ENCODE peak calls at places on chromosomes 16 and 17, in five cellular contexts. V, H, W, Q and L are unnamed samples. For H3K4me1, the result is how much of the 10 kb centered on the place peaks cover.

GRCh38 chr17:36136439-36136838 is 32.8 kb downstream of the CCL4 start:
- DNase-seq in V (no peak), H (no peak), W (no peak), Q (no peak), L (no peak)

GRCh38 chr16:12010388-12011251 is 34.1 kb downstream of the SNX29 start:
- DNase-seq in V (no peak), H (no peak), W (peak), Q (no peak), L (no peak)

GRCh38 chr17:80195671-80196529 is 24.2 kb downstream of the SGSH start:
- DNase-seq in V (no peak), H (no peak), W (no peak), Q (no peak), L (no peak)

GRCh38 chr17:48351916-48352332 is 78.1 kb downstream of the SKAP1 start:
- DNase-seq in V (no peak), H (no peak), W (no peak), Q (no peak), L (no peak)

GRCh38 chr17:1193300-1193699 is 13.5 kb upstream of the ABR start:
- DNase-seq in V (no peak), H (no peak), W (no peak), Q (no peak), L (no peak)

GRCh38 chr17:2707721-2708584 is 3.6 kb downstream of the CLUH start:
- DNase-seq in V (peak), H (peak), W (no peak), Q (no peak), L (no peak)

GRCh38 chr17:7618608-7619007 is 3.9 kb upstream of the FXR2 start:
- DNase-seq in V (no peak), H (no peak), W (no peak), Q (no peak), L (no peak)

GRCh38 chr17:27038676-27039075 is 255.2 kb upstream of the WSB1 start:
- DNase-seq in V (no peak), H (no peak), W (no peak), Q (no peak), L (no peak)

GRCh38 chr16:84484579-84485254 is 19.7 kb downstream of the MEAK7 start:
- DNase-seq in V (peak), H (no peak), W (peak), Q (peak), L (peak)

GRCh38 chr16:23327836-23328235 is 25.7 kb downstream of the SCNN1B start:
- DNase-seq in V (no peak), H (no peak), W (no peak), Q (no peak), L (no peak)

GRCh38 chr17:292016-292415 is 60.6 kb downstream of the RPH3AL start:
- DNase-seq in V (no peak), H (no peak), W (no peak), Q (no peak), L (peak)

GRCh38 chr16:67163903-67164558 is 514 bp upstream of the HSF4 start:
- DNase-seq in V (no peak), H (no peak), W (no peak), Q (no peak), L (peak)

GRCh38 chr17:75088902-75089417 is 1.2 kb downstream of the SLC16A5 start:
- DNase-seq in V (peak), H (no peak), W (no peak), Q (no peak), L (no peak)

GRCh38 chr16:57315401-57315800 is 30.9 kb upstream of the PLLP start:
- DNase-seq in V (no peak), H (no peak), W (no peak), Q (no peak), L (no peak)

GRCh38 chr17:45143767-45144198 is 4.5 kb upstream of the HEXIM1 start:
- DNase-seq in V (peak), H (peak), W (peak), Q (peak), L (peak)

GRCh38 chr17:57707892-57708291 is 37.2 kb downstream of the CCDC182 start:
- DNase-seq in V (no peak), H (no peak), W (no peak), Q (no peak), L (peak)

GRCh38 chr17:14303343-14304221 is 2.7 kb downstream of the HS3ST3B1 start:
- DNase-seq in V (no peak), H (no peak), W (no peak), Q (no peak), L (no peak)

GRCh38 chr16:76278086-76278485 is 885 bp downstream of the CNTNAP4 start:
- DNase-seq in V (no peak), H (no peak), W (no peak), Q (no peak), L (no peak)

GRCh38 chr16:424033-424622 is 1.3 kb upstream of the RAB11FIP3 start:
- DNase-seq in V (peak), H (peak), W (peak), Q (peak), L (peak)

GRCh38 chr16:67028167-67028554 is 788 bp upstream of the CBFB start:
- DNase-seq in V (no peak), H (peak), W (no peak), Q (no peak), L (no peak)

GRCh38 chr16:71895679-71896385 is 501 bp downstream of the IST1 start:
- DNase-seq in V (peak), H (peak), W (peak), Q (peak), L (no peak)

GRCh38 chr17:45130640-45131293 is 1.5 kb downstream of the PLCD3 start:
- DNase-seq in V (peak), H (no peak), W (no peak), Q (no peak), L (no peak)

GRCh38 chr17:14302421-14303099 is 1.7 kb downstream of the HS3ST3B1 start:
- DNase-seq in V (peak), H (peak), W (peak), Q (peak), L (peak)

GRCh38 chr17:4393806-4394205 is 27.3 kb upstream of the UBE2G1 start:
- DNase-seq in V (no peak), H (no peak), W (no peak), Q (peak), L (no peak)

GRCh38 chr16:57107324-57107922 is 15.0 kb downstream of the CPNE2 start:
- DNase-seq in V (no peak), H (no peak), W (no peak), Q (no peak), L (no peak)

GRCh38 chr17:66386789-66387351 is 84.5 kb downstream of the PRKCA start:
- DNase-seq in V (no peak), H (no peak), W (no peak), Q (no peak), L (no peak)

GRCh38 chr16:70736454-70737376 is 50.9 kb upstream of the MTSS2 start:
- DNase-seq in V (no peak), H (no peak), W (no peak), Q (no peak), L (no peak)

GRCh38 chr17:27282054-27282501 is 11.8 kb upstream of the WSB1 start:
- DNase-seq in V (no peak), H (no peak), W (peak), Q (no peak), L (no peak)

GRCh38 chr17:73613271-73613941 is 30.8 kb downstream of the SDK2 start:
- DNase-seq in V (no peak), H (no peak), W (no peak), Q (no peak), L (no peak)

GRCh38 chr17:73610331-73610911 is 33.8 kb downstream of the SDK2 start:
- DNase-seq in V (no peak), H (no peak), W (no peak), Q (no peak), L (no peak)

GRCh38 chr17:73612074-73612473 is 32.2 kb downstream of the SDK2 start:
- DNase-seq in V (no peak), H (no peak), W (no peak), Q (no peak), L (no peak)

GRCh38 chr17:73609688-73610210 is 34.5 kb downstream of the SDK2 start:
- DNase-seq in V (no peak), H (no peak), W (no peak), Q (no peak), L (no peak)

GRCh38 chr17:73611630-73612029 is 32.6 kb downstream of the SDK2 start:
- DNase-seq in V (no peak), H (no peak), W (no peak), Q (no peak), L (no peak)
- H3K4me1 ChIP-seq in V (under half), H (under half), W (under half), Q (under half), L (under half)

GRCh38 chr17:76539631-76540271 is at the start of gene PRCD:
- DNase-seq in V (no peak), H (no peak), W (no peak), Q (no peak), L (no peak)

GRCh38 chr17:76541739-76542450 is 2.1 kb downstream of the PRCD start:
- DNase-seq in V (no peak), H (no peak), W (no peak), Q (no peak), L (no peak)

GRCh38 chr17:76542566-76542971 is 2.7 kb downstream of the PRCD start:
- DNase-seq in V (no peak), H (no peak), W (no peak), Q (no peak), L (peak)

GRCh38 chr17:76538941-76539340 is 903 bp upstream of the PRCD start:
- DNase-seq in V (no peak), H (no peak), W (no peak), Q (no peak), L (no peak)

GRCh38 chr17:76540381-76541300 is 797 bp downstream of the PRCD start:
- DNase-seq in V (peak), H (peak), W (peak), Q (peak), L (peak)
- TF ChIP-seq POLR2A in V (no peak), H (peak), W (peak), Q (peak), L (peak)

DNA sequence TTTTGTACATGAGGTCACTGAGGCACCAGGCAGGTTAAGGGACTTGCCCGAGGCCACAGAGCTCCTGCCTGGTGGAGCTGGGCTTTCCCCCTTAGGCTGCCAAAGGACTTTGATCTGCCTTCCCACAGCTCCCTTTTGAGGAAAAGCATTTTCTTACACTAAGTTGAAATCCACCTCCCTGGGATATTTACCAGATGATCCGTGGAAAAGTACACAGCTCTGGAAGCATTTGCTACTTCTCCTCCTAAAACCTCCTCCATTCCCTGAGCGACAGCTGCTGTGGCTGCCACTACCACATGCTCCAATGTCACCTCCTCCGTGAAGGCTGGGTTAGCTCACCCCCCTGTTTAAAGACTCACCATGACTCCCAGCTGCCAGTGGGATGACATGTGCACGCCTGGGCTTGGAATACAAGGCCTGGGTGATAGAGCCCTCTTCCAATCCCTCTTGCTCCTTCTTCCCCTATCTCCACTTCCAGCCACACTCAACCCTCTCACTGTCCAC is 1.2 kb upstream of the MPRIP start:
- DNase-seq in V (no peak), H (peak), W (no peak), Q (no peak), L (peak)
- H3K4me1 ChIP-seq in V (under half), H (under half), W (under half), Q (under half), L (under half)

GRCh38 chr17:43388198-43389021 is 10.4 kb upstream of the ARL4D start:
- DNase-seq in V (peak), H (peak), W (peak), Q (peak), L (peak)

GRCh38 chr17:43393944-43394482 is 4.8 kb upstream of the ARL4D start:
- DNase-seq in V (peak), H (peak), W (peak), Q (peak), L (peak)

GRCh38 chr17:43385046-43385831 is 13.6 kb upstream of the ARL4D start:
- DNase-seq in V (no peak), H (no peak), W (no peak), Q (no peak), L (no peak)

GRCh38 chr17:43392397-43392796 is 6.4 kb upstream of the ARL4D start:
- DNase-seq in V (no peak), H (no peak), W (no peak), Q (no peak), L (no peak)

DNA sequence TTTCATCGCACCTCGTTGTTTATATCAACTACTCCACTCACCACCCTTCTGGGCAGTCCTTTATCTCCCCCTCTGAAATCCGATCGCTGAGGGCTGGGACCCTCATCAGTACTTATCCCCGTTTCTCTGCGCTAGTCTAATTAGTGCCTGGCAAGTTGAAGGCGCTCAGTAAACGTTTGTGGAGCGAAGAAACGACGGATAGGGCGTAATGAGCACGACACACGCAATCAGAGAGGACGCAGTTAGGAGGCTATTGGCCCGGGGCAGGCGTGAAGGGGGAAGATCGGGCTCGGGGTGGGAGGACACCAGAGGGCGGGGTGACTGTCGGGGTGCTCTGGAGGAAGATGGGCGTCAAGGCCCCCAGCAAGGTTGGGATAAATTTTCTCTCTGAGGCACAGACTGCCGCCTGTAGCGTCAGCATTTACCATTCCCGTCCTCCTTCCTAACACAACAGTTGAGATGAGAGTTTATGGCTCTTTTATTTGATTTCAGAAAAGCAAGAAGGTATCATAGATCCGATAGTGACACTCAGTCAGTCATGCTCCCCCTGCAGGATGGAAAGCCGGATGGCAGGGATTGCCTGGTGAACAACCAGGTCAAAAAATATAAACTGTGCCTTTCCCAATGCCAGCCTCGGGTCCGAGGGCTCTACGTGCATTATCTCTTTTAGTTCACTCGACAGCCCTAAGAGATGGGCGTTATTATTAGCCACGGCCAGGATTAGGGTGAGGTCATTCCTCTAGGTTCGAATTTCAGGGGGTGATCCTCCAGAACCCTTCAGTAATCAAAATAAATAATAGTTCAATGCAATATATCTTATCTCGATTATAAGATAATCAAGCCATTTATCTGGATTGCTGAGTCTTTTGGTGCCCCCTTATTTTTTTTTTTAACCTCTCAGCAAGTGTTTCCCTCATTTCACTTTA is 9.5 kb upstream of the ARL4D start:
- DNase-seq in V (peak), H (peak), W (peak), Q (peak), L (peak)
- TF ChIP-seq POLR2A in V (peak), H (no peak), W (peak), Q (peak), L (peak)

GRCh38 chr16:85576944-85577343 is 36.2 kb upstream of the GSE1 start:
- DNase-seq in V (no peak), H (no peak), W (no peak), Q (no peak), L (no peak)
- H3K4me1 ChIP-seq in V (half or more), H (half or more), W (under half), Q (under half), L (under half)

GRCh38 chr17:78147315-78147998 is 1.3 kb downstream of the C17orf99 start:
- DNase-seq in V (peak), H (peak), W (no peak), Q (no peak), L (no peak)
- TF ChIP-seq POLR2A in V (no peak), H (no peak), W (no peak), Q (no peak), L (no peak)

GRCh38 chr17:64084940-64085649 is 44.8 kb downstream of the ERN1 start:
- DNase-seq in V (no peak), H (no peak), W (no peak), Q (no peak), L (no peak)
- H3K4me1 ChIP-seq in V (under half), H (half or more), W (under half), Q (under half), L (under half)

DNA sequence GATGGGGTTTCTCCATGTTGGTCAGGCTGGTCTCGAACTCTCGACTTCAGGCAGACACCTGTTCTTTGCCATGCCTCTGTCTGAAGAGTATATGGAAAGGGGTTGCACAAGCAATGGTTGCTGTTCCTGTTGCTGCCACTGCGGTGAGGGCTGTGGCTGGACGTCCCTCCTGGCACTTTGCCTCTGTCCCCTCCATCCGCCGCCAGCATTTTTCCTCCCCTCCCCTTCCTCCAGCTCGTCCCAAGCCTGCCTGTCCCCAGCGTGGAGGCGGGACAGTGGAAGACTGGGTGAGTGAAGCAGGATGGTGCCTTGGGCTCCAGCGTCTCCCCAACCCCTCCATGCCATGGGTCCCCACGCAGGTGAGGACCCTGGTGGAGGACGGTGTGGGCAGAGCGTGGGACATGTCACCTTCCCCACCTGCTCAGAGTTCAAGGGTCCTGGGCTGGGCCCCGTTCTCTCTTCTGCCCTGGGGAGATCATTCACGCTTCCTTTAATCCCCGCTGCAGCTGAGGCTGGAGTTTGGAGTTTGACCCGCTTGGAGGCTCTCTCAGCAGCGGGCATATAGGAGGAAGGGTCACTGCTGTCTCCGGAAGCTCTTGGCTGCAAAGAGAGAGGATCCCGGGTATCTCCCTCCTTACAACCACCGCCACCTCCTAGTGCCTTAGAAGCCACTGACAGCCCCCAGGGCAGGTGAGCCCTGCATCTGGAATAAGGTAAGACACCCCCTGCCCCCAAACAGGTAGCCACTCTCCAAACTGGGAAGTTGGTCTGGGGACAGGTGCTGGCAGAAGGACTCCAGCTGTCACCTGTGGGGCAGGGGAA is at the start of gene SLC5A11:
- DNase-seq in V (peak), H (no peak), W (no peak), Q (no peak), L (no peak)
- TF ChIP-seq POLR2A in V (no peak), H (no peak), W (no peak), Q (no peak), L (no peak)

DNA sequence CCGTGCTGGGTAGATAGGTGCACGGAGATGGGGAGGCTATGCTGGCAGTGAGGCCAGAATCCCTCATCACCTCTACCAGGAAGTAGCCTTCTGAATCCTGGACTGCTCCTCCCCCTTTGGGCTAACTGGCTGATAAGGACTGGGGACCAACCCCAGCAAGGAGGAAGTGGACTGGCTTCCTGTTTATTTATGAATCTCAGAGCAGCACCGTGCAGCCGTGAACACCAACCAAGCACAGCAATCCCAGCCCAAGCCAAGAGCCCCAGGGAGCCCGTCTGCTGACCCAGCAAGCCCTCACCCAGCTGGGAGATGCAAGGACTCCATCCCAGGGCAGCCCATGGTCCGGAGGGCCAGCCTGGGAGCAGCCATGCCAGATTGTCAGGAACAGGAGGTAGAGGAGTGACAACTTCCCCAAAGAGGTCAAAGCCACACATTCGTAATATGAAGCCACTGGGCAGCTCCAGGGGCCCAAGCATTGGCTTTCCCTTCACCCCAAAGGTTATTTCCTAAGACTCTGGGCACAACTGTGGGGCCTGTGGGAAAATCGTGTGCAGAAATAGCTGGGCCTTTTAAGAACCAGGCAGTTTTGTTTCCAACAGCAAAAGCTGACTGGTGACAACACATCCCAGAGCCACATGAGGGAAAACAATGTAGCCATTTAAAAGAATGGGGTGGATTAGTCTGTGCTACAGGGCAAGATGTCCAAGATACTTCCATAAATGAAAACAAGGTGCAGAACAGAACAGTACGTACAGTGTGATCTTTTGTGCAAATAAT is 23.9 kb downstream of the PHB1 start:
- DNase-seq in V (peak), H (no peak), W (no peak), Q (peak), L (no peak)
- H3K4me1 ChIP-seq in V (under half), H (under half), W (half or more), Q (under half), L (under half)

GRCh38 chr16:87831421-87832136 is 37.7 kb downstream of the SLC7A5 start:
- DNase-seq in V (no peak), H (no peak), W (no peak), Q (no peak), L (no peak)

GRCh38 chr16:87828071-87828971 is 41.0 kb downstream of the SLC7A5 start:
- DNase-seq in V (no peak), H (peak), W (no peak), Q (no peak), L (no peak)

GRCh38 chr16:87830673-87831420 is 38.5 kb downstream of the SLC7A5 start:
- DNase-seq in V (no peak), H (no peak), W (no peak), Q (no peak), L (no peak)

GRCh38 chr16:87829988-87830672 is 39.2 kb downstream of the SLC7A5 start:
- DNase-seq in V (no peak), H (no peak), W (no peak), Q (no peak), L (no peak)

GRCh38 chr16:87829123-87829980 is 40.0 kb downstream of the SLC7A5 start:
- DNase-seq in V (no peak), H (no peak), W (no peak), Q (no peak), L (no peak)
- TF ChIP-seq POLR2A in V (no peak), H (no peak), W (no peak), Q (no peak), L (no peak)